ENCODE peak calls at places on chromosomes 6 and 20, in five cellular contexts. One of them, this sample, is unnamed.

GRCh38 chr6:149153637-149154036 is 163.9 kb upstream of the TAB2 start:
- DNase-seq in ovary: no peak
- DNase-seq in A549: no peak
- DNase-seq in IMR-90: no peak
- DNase-seq in HepG2: no peak
- DNase-seq in this sample: no peak

GRCh38 chr20:57435498-57436222 is 44.5 kb downstream of the RBM38 start:
- DNase-seq in ovary: no peak
- DNase-seq in HepG2: peak; percentile 99
- DNase-seq in IMR-90: no peak
- DNase-seq in A549: peak; percentile 30
- DNase-seq in this sample: no peak

GRCh38 chr20:25139061-25139705 is 56.3 kb upstream of the ENTPD6 start:
- DNase-seq in IMR-90: no peak
- DNase-seq in A549: peak; percentile 51
- DNase-seq in ovary: no peak
- DNase-seq in HepG2: peak; percentile 84
- DNase-seq in this sample: no peak

GRCh38 chr6:19394051-19394450 is 443.1 kb upstream of the ID4 start:
- DNase-seq in IMR-90: no peak
- DNase-seq in A549: no peak
- DNase-seq in ovary: no peak
- DNase-seq in HepG2: no peak
- DNase-seq in this sample: no peak

GRCh38 chr6:43334466-43335095 is 26.0 kb upstream of the CRIP3 start:
- DNase-seq in HepG2: peak; percentile 66
- DNase-seq in A549: peak; percentile 62
- DNase-seq in ovary: no peak
- DNase-seq in IMR-90: peak; percentile 69
- DNase-seq in this sample: peak; percentile 66

GRCh38 chr20:56207656-56208055 is 40.9 kb upstream of the MC3R start:
- DNase-seq in IMR-90: no peak
- DNase-seq in ovary: no peak
- DNase-seq in A549: no peak
- DNase-seq in HepG2: no peak
- DNase-seq in this sample: no peak

GRCh38 chr6:40378071-40378724 is 209.0 kb downstream of the LRFN2 start:
- DNase-seq in IMR-90: no peak
- DNase-seq in ovary: no peak
- DNase-seq in HepG2: no peak
- DNase-seq in A549: no peak
- DNase-seq in this sample: no peak

GRCh38 chr20:36202891-36203338 is 33.4 kb upstream of the AAR2 start:
- DNase-seq in ovary: peak; percentile 80
- DNase-seq in HepG2: peak; percentile 51
- DNase-seq in IMR-90: peak; percentile 19
- DNase-seq in A549: peak; percentile 48
- DNase-seq in this sample: peak; percentile 35

GRCh38 chr6:144471986-144472385 is 186.9 kb downstream of the UTRN start:
- DNase-seq in IMR-90: peak; percentile 62
- DNase-seq in HepG2: no peak
- DNase-seq in ovary: no peak
- DNase-seq in A549: no peak
- DNase-seq in this sample: no peak

GRCh38 chr6:56079761-56080540 is 167.4 kb downstream of the COL21A1 start:
- DNase-seq in IMR-90: no peak
- DNase-seq in ovary: no peak
- DNase-seq in A549: no peak
- DNase-seq in HepG2: no peak
- DNase-seq in this sample: no peak

GRCh38 chr6:69835414-69836179 is 30.8 kb upstream of the COL19A1 start:
- DNase-seq in A549: peak; percentile 57
- DNase-seq in IMR-90: peak; percentile 76
- DNase-seq in ovary: no peak
- DNase-seq in HepG2: peak; percentile 41
- DNase-seq in this sample: peak; percentile 59

GRCh38 chr6:1957746-1958145 is 287.7 kb downstream of the GMDS start:
- DNase-seq in ovary: no peak
- DNase-seq in HepG2: no peak
- DNase-seq in IMR-90: no peak
- DNase-seq in A549: no peak
- DNase-seq in this sample: no peak

GRCh38 chr20:57877131-57877784 is 167.4 kb upstream of the PMEPA1 start:
- DNase-seq in HepG2: no peak
- DNase-seq in A549: no peak
- DNase-seq in ovary: no peak
- DNase-seq in IMR-90: no peak
- DNase-seq in this sample: no peak

GRCh38 chr20:51345601-51346101 is 196.9 kb downstream of the NFATC2 start:
- DNase-seq in A549: peak; percentile 60
- DNase-seq in HepG2: no peak
- DNase-seq in IMR-90: peak; percentile 65
- DNase-seq in ovary: peak; percentile 54
- DNase-seq in this sample: peak; percentile 57

GRCh38 chr20:34415079-34415478 is 52.0 kb downstream of the ITCH start:
- DNase-seq in ovary: no peak
- DNase-seq in A549: no peak
- DNase-seq in HepG2: no peak
- DNase-seq in IMR-90: no peak
- DNase-seq in this sample: peak; percentile 45

GRCh38 chr6:47897233-47897632 is 115.4 kb downstream of the OPN5 start:
- DNase-seq in IMR-90: peak; percentile 1
- DNase-seq in A549: no peak
- DNase-seq in HepG2: no peak
- DNase-seq in ovary: no peak
- DNase-seq in this sample: no peak

GRCh38 chr6:73209117-73209516 is 16.2 kb downstream of the KHDC1L start:
- DNase-seq in HepG2: no peak
- DNase-seq in ovary: no peak
- DNase-seq in A549: no peak
- DNase-seq in IMR-90: no peak
- DNase-seq in this sample: no peak

GRCh38 chr6:137736048-137736846 is 130.8 kb upstream of the TNFAIP3 start:
- DNase-seq in A549: no peak
- DNase-seq in IMR-90: no peak
- DNase-seq in ovary: no peak
- DNase-seq in HepG2: no peak
- DNase-seq in this sample: no peak
- TF ChIP-seq POLR2A in A549: no peak
- TF ChIP-seq POLR2A in IMR-90: no peak
- TF ChIP-seq POLR2A in ovary: no peak
- TF ChIP-seq POLR2A in HepG2: no peak
- TF ChIP-seq POLR2A in this sample: no peak

DNA sequence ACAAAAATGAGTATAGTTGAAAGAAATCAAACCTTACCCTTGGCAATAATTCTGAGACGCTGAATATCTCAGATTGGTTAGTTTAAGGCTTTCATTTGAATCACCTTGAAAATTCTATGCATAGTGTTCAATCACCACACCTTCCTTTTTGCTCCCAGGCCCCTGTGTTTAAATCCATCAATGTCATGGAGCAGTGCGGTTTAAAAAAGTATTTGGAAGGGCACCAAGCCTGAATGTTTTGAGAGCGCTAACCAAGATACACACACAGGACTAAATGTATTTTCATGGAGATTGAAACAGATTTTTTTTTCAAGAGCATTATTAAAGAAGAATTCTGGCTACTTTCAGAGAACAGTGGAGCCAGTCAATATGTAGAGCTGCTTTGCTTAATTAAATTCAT is 195.7 kb downstream of the CENPW start:
- DNase-seq in A549: no peak
- DNase-seq in IMR-90: no peak
- DNase-seq in ovary: no peak
- DNase-seq in HepG2: no peak
- DNase-seq in this sample: no peak
- TF ChIP-seq CTCF in A549: no peak
- TF ChIP-seq CTCF in IMR-90: no peak
- TF ChIP-seq CTCF in ovary: no peak
- TF ChIP-seq CTCF in HepG2: no peak
- TF ChIP-seq CTCF in this sample: no peak

GRCh38 chr6:10418862-10419748 is 4.2 kb upstream of the TFAP2A start:
- DNase-seq in ovary: no peak
- DNase-seq in IMR-90: peak; percentile 47
- DNase-seq in A549: no peak
- DNase-seq in HepG2: no peak
- DNase-seq in this sample: no peak
- TF ChIP-seq POLR2A in ovary: no peak
- TF ChIP-seq POLR2A in IMR-90: no peak
- TF ChIP-seq POLR2A in A549: no peak
- TF ChIP-seq POLR2A in HepG2: no peak
- TF ChIP-seq POLR2A in this sample: no peak

DNA sequence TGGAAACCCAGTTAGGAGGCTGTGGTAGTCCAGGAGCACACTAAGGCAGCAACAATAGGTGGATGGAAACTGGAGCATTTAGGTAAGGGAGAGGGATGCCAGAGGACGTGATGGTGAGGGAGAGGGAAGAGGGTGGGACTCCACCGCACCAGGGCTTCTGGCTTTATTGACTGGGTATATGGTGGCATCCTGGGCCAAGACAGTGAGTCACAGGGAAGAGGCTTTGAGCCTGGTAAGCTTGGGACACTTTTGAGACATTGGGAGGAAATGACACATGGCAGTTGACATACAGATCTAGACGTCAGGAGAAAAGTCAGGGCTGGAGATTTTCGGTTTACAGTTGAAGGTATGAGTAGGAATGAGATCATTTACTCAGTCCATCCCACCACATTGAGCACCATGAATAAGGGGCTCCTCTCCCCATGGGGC is 14.9 kb downstream of the NT5E start:
- DNase-seq in ovary: no peak
- DNase-seq in IMR-90: peak; percentile 98
- DNase-seq in HepG2: no peak
- DNase-seq in A549: peak; percentile 54
- DNase-seq in this sample: peak; percentile 90
- TF ChIP-seq CTCF in ovary: no peak
- TF ChIP-seq CTCF in IMR-90: no peak
- TF ChIP-seq CTCF in HepG2: no peak
- TF ChIP-seq CTCF in A549: no peak
- TF ChIP-seq CTCF in this sample: no peak

GRCh38 chr20:63695419-63696310 is 787 bp upstream of the TNFRSF6B start:
- DNase-seq in HepG2: no peak
- DNase-seq in IMR-90: no peak
- DNase-seq in A549: no peak
- DNase-seq in ovary: no peak
- DNase-seq in this sample: no peak
- TF ChIP-seq POLR2A in HepG2: peak; percentile 33
- TF ChIP-seq POLR2A in IMR-90: no peak
- TF ChIP-seq POLR2A in A549: no peak
- TF ChIP-seq POLR2A in ovary: no peak
- TF ChIP-seq POLR2A in this sample: peak; percentile 2

DNA sequence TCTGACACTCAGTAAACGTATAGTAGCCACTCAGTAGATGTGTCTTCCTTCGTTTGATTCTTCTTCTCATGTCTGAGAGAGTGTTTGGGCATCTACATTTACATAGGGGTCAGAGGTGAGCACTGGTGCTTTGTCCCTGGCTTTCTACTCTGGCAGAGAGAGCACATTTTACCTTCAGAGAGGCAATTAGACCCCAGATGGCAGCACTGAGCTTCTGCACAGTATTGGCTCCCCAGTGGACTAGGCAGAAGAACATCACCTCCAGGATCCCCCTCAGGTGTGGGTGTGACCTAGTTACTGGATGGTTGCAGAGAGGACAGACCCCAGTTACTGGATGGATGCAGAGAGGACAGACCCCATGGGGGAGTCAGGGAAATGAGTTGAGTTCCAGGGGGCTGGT is 327.2 kb downstream of the DHX35 start:
- DNase-seq in HepG2: no peak
- DNase-seq in A549: peak; percentile 7
- DNase-seq in ovary: no peak
- DNase-seq in IMR-90: no peak
- DNase-seq in this sample: no peak
- TF ChIP-seq CTCF in HepG2: peak; percentile 46
- TF ChIP-seq CTCF in A549: no peak
- TF ChIP-seq CTCF in ovary: no peak
- TF ChIP-seq CTCF in IMR-90: no peak
- TF ChIP-seq CTCF in this sample: no peak

GRCh38 chr20:50187403-50188051 is 3.1 kb upstream of the CEBPB start:
- DNase-seq in A549: peak; percentile 88
- DNase-seq in ovary: no peak
- DNase-seq in HepG2: peak; percentile 77
- DNase-seq in IMR-90: peak; percentile 59
- DNase-seq in this sample: no peak
- TF ChIP-seq POLR2A in A549: no peak
- TF ChIP-seq POLR2A in ovary: no peak
- TF ChIP-seq POLR2A in HepG2: no peak
- TF ChIP-seq POLR2A in IMR-90: no peak
- TF ChIP-seq POLR2A in this sample: no peak

DNA sequence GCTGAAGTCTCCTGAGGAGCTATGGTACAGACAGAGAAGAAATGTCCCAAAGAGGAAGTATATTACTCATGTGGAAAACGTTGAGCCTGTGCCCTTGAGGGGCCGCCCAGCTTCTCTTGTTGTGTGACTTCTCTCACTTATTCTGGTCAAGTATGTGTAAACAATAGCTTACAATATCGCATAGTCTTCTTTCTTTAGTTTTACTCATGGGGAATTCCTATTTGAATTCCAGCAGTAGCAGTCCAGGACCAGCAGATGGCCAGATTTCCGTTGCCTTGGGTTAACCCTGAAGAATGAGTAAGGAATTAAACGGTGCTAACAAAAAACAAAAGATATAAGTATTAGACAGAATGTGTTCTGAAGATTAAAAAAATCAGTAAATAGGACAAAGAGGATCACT is 522.0 kb upstream of the GJE1 start:
- DNase-seq in HepG2: peak; percentile 7
- DNase-seq in ovary: no peak
- DNase-seq in A549: peak; percentile 11
- DNase-seq in IMR-90: peak; percentile 51
- DNase-seq in this sample: peak; percentile 3
- TF ChIP-seq CTCF in HepG2: peak; percentile 28
- TF ChIP-seq CTCF in ovary: no peak
- TF ChIP-seq CTCF in A549: no peak
- TF ChIP-seq CTCF in IMR-90: peak; percentile 43
- TF ChIP-seq CTCF in this sample: no peak

DNA sequence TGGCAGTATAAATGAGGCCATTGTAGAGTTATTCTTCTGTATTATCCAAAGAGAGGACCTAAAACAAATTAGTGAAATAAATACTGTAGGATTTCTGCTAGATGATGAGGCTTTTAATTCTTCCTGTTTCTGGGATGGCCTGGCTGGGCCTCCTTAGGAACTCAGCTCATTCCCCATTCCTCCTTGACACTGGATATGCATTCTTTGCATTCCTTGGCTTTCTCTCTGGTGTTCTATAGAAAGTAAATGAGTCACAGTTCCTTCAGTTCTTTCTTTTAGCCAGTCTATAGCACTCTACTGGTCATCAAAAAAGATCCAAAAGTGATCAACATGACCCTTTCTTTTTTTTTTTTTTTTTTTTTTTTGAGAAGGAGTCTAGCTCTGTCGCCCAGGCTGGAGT is 8.6 kb downstream of the OR10C1 start:
- DNase-seq in HepG2: no peak
- DNase-seq in ovary: no peak
- DNase-seq in A549: no peak
- DNase-seq in IMR-90: no peak
- DNase-seq in this sample: no peak
- TF ChIP-seq POLR2A in HepG2: no peak
- TF ChIP-seq POLR2A in ovary: no peak
- TF ChIP-seq POLR2A in A549: no peak
- TF ChIP-seq POLR2A in IMR-90: no peak
- TF ChIP-seq POLR2A in this sample: no peak

GRCh38 chr6:98847767-98848538 is 13.6 kb downstream of the POU3F2 start:
- DNase-seq in ovary: no peak
- DNase-seq in A549: no peak
- DNase-seq in IMR-90: no peak
- DNase-seq in HepG2: no peak
- DNase-seq in this sample: no peak
- TF ChIP-seq CTCF in ovary: no peak
- TF ChIP-seq CTCF in A549: no peak
- TF ChIP-seq CTCF in IMR-90: no peak
- TF ChIP-seq CTCF in HepG2: no peak
- TF ChIP-seq CTCF in this sample: no peak